ENCODE peak calls at places on chromosomes 6 and 20, in seven cellular contexts. C is cardiac fibroblast, G is body of pancreas, T is transverse colon, B is AG04449, H is epithelial cell of esophagus, U is fibroblast of pulmonary artery. Y is an unnamed sample.

GRCh38 chr6:43817192-43817591 is 47.2 kb downstream of the VEGFA start:
- DNase-seq in H (peak), U (peak), C (peak), T (peak), B (no peak), G (peak), Y (no peak)

GRCh38 chr6:10595731-10596664 is 74.8 kb downstream of the GCNT2 start:
- DNase-seq in C (no peak), U (no peak), B (no peak), H (peak), T (no peak), G (no peak), Y (no peak)

GRCh38 chr20:42461321-42461720 is 728.4 kb downstream of the PTPRT start:
- DNase-seq in U (no peak), G (no peak), T (no peak), B (no peak), H (no peak), C (no peak), Y (no peak)

GRCh38 chr6:31122803-31123706 is 2.8 kb upstream of the CDSN start:
- DNase-seq in H (peak), B (peak), C (peak), T (no peak), U (peak), G (peak), Y (no peak)

GRCh38 chr6:87700729-87701675 is 1.0 kb downstream of the AKIRIN2 start:
- DNase-seq in B (no peak), H (peak), U (peak), T (peak), G (peak), C (peak), Y (peak)

GRCh38 chr20:17531537-17532025 is 402 bp upstream of the BFSP1 start:
- DNase-seq in U (no peak), B (no peak), G (no peak), H (no peak), C (no peak), T (no peak), Y (no peak)

GRCh38 chr6:13764996-13765395 is 49.4 kb downstream of the MCUR1 start:
- DNase-seq in H (no peak), G (no peak), T (no peak), U (no peak), B (no peak), C (no peak), Y (no peak)

GRCh38 chr20:49276201-49276894 is 1.5 kb downstream of the ZNFX1 start:
- DNase-seq in G (no peak), T (peak), H (peak), C (peak), U (peak), B (no peak), Y (peak)

GRCh38 chr6:111793711-111794111 is 79.5 kb downstream of the FYN start:
- DNase-seq in B (no peak), U (no peak), T (peak), H (no peak), C (no peak), G (no peak), Y (peak)

GRCh38 chr6:147285087-147285855 is 81.1 kb downstream of the STXBP5 start:
- DNase-seq in C (peak), G (no peak), H (peak), T (no peak), B (no peak), U (peak), Y (no peak)

GRCh38 chr6:118650500-118651281 is 700 bp downstream of the CEP85L start:
- DNase-seq in U (peak), B (no peak), H (peak), G (peak), C (peak), T (peak), Y (peak)

GRCh38 chr6:70413829-70414494 is 654 bp downstream of the FAM135A start:
- DNase-seq in T (no peak), U (no peak), C (peak), B (no peak), H (peak), G (no peak), Y (no peak)

GRCh38 chr6:17305219-17306001 is 24.2 kb downstream of the RBM24 start:
- DNase-seq in H (peak), B (no peak), T (no peak), G (no peak), C (peak), U (peak), Y (no peak)

GRCh38 chr20:44068311-44068710 is 118.7 kb downstream of the JPH2 start:
- DNase-seq in H (no peak), G (no peak), C (no peak), T (no peak), U (no peak), B (no peak), Y (no peak)

GRCh38 chr20:44067650-44068081 is 119.3 kb downstream of the JPH2 start:
- DNase-seq in B (no peak), U (no peak), C (no peak), H (no peak), G (no peak), T (no peak), Y (no peak)

GRCh38 chr20:44069203-44069931 is 117.6 kb downstream of the JPH2 start:
- DNase-seq in B (no peak), U (no peak), G (no peak), C (no peak), T (peak), H (no peak), Y (peak)

GRCh38 chr20:44070139-44070900 is 116.7 kb downstream of the JPH2 start:
- DNase-seq in H (no peak), G (no peak), U (no peak), T (no peak), B (no peak), C (no peak), Y (peak)

DNA sequence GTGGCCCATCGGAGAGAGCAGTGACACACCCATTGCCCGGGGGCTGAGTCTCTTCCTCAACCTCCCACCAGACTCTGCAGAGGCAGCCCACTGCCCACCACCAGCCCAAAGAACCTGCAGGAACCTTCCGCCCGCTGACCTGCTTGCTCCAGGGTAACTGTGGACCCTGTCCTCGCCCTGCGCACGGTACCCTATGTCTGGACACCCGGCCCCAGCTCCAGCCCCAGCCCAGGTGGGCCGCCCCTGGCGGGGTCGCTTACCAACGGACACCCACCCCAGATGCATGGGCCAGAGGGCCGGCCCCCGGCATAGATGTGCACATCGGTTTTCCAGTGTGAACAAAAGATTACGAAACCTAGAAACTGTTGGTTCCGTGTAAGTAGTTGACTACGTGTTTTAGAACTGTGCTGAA is 118.2 kb downstream of the JPH2 start:
- DNase-seq in B (no peak), T (no peak), U (no peak), H (no peak), C (no peak), G (no peak), Y (no peak)
- H3K4me3 ChIP-seq in B (no peak), T (no peak), U (no peak), H (no peak), C (no peak), G (no peak), Y (peak)

GRCh38 chr6:163712569-163712966 is 298.1 kb downstream of the QKI start:
- DNase-seq in H (no peak), B (no peak), U (no peak), T (no peak), C (no peak), G (no peak), Y (no peak)
- TF ChIP-seq CTCF in H (no peak), B (no peak), U (no peak), T (no peak), C (no peak), G (no peak), Y (no peak)

GRCh38 chr6:159716247-159717086 is 10.8 kb upstream of the WTAP start:
- DNase-seq in T (no peak), U (peak), H (peak), C (peak), B (peak), G (peak), Y (no peak)
- H3K4me3 ChIP-seq in T (no peak), U (peak), H (no peak), C (no peak), B (no peak), G (no peak), Y (no peak)

DNA sequence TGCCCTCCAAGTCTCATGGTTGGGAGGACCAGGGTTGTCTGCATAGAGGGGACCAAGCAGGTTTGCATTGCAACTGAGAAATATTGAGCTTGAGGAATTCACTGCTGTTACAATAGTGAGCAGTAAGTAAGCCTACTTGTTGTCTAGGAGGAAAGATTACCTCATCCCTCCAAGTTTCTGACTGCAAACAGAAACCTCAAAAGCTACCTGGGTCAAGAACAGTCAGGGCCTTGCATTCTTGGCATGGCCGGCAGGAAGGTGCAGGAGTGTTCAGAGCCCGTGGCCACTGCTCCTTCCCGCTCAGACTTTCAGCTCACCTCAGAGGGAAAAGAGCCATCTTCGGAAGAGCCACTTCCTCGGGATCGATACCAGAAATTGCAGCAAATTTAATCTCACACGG is 46.0 kb upstream of the DOK5 start:
- DNase-seq in H (no peak), B (no peak), C (no peak), U (no peak), T (no peak), G (no peak), Y (no peak)
- TF ChIP-seq CTCF in H (no peak), B (no peak), C (no peak), U (no peak), T (no peak), G (no peak), Y (no peak)

GRCh38 chr6:33696076-33696475 is 15.4 kb downstream of the UQCC2 start:
- DNase-seq in U (no peak), B (no peak), T (no peak), C (no peak), G (no peak), H (no peak), Y (no peak)
- H3K4me3 ChIP-seq in U (no peak), B (no peak), T (no peak), C (no peak), G (no peak), H (no peak), Y (peak)

DNA sequence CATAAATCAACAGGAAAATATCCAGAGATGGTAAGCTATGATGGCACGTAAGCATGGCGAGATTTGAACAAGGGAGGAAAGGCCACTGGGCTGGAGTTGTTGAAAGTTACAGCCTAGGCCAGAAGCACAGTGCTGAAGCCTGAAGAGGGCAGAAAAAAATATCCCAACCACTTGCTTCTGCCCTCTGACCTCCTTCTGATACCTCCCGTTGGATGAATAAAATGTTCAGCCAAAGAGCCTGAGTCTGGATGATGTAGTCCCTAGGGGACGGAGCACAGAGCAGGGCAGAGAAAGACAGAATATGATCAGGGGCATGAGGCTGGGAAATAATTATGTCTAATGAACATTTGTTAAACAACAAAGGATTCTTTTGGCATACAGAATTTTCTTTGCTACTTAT is 19.7 kb downstream of the KLHL31 start:
- DNase-seq in H (no peak), B (no peak), T (no peak), U (no peak), G (no peak), C (no peak), Y (no peak)
- TF ChIP-seq CTCF in H (no peak), B (no peak), T (no peak), U (no peak), G (no peak), C (no peak), Y (no peak)

GRCh38 chr6:21665101-21665435 is 71.5 kb downstream of the SOX4 start:
- DNase-seq in B (no peak), G (no peak), H (no peak), U (peak), T (no peak), C (peak), Y (no peak)
- H3K4me3 ChIP-seq in B (peak), G (no peak), H (peak), U (peak), T (peak), C (peak), Y (no peak)

GRCh38 chr6:154457881-154458284 is 52.6 kb downstream of the CNKSR3 start:
- DNase-seq in G (peak), B (no peak), T (no peak), U (no peak), C (no peak), H (peak), Y (no peak)
- TF ChIP-seq CTCF in G (peak), B (no peak), T (no peak), U (no peak), C (no peak), H (peak), Y (no peak)

GRCh38 chr6:134170844-134171243 is 118.4 kb upstream of the SLC2A12 start:
- DNase-seq in B (no peak), C (peak), G (no peak), T (no peak), H (no peak), U (peak), Y (peak)
- H3K4me3 ChIP-seq in B (peak), C (peak), G (peak), T (no peak), H (peak), U (peak), Y (no peak)

Y was measured in CD8-positive, alpha-beta T cell.